ENCODE peak calls at places on chromosomes 7 and 10, in four cellular contexts. One of them, this sample, is unnamed.

GRCh38 chr10:72904806-72905205 is 11.3 kb downstream of the OIT3 start:
- DNase-seq in A549: no peak
- DNase-seq in HepG2: no peak
- DNase-seq in K562: no peak
- DNase-seq in this sample: peak

GRCh38 chr10:97913554-97913953 is 63.9 kb downstream of the GOLGA7B start:
- DNase-seq in A549: no peak
- DNase-seq in HepG2: no peak
- DNase-seq in K562: no peak
- DNase-seq in this sample: no peak

GRCh38 chr7:84200859-84201258 is 6.3 kb upstream of the SEMA3A start:
- DNase-seq in A549: no peak
- DNase-seq in HepG2: no peak
- DNase-seq in K562: no peak
- DNase-seq in this sample: no peak

GRCh38 chr10:71220689-71221540 is 8.5 kb downstream of the UNC5B start:
- DNase-seq in A549: no peak
- DNase-seq in HepG2: no peak
- DNase-seq in K562: no peak
- DNase-seq in this sample: no peak

GRCh38 chr7:104362756-104363155 is 34.4 kb downstream of the LHFPL3 start:
- DNase-seq in A549: no peak
- DNase-seq in HepG2: no peak
- DNase-seq in K562: no peak
- DNase-seq in this sample: no peak

GRCh38 chr7:131042269-131043160 is 285.2 kb upstream of the MKLN1 start:
- DNase-seq in A549: no peak
- DNase-seq in HepG2: no peak
- DNase-seq in K562: no peak
- DNase-seq in this sample: no peak

GRCh38 chr7:2386964-2387669 is 16.3 kb upstream of the CHST12 start:
- DNase-seq in A549: no peak
- DNase-seq in HepG2: no peak
- DNase-seq in K562: no peak
- DNase-seq in this sample: no peak

GRCh38 chr10:131706952-131707351 is 193.9 kb upstream of the PPP2R2D start:
- DNase-seq in A549: no peak
- DNase-seq in HepG2: no peak
- DNase-seq in K562: no peak
- DNase-seq in this sample: no peak

GRCh38 chr10:70584941-70585544 is 17.5 kb downstream of the PRF1 start:
- DNase-seq in A549: no peak
- DNase-seq in HepG2: peak
- DNase-seq in K562: peak
- DNase-seq in this sample: no peak

GRCh38 chr7:57199252-57199651 is 67.0 kb upstream of the ZNF479 start:
- DNase-seq in A549: no peak
- DNase-seq in HepG2: no peak
- DNase-seq in K562: no peak
- DNase-seq in this sample: no peak

GRCh38 chr7:108630002-108630401 is 60.3 kb downstream of the DNAJB9 start:
- DNase-seq in A549: no peak
- DNase-seq in HepG2: no peak
- DNase-seq in K562: no peak
- DNase-seq in this sample: no peak

GRCh38 chr10:13883843-13884444 is 297.2 kb downstream of the PRPF18 start:
- DNase-seq in A549: no peak
- DNase-seq in HepG2: no peak
- DNase-seq in K562: no peak
- DNase-seq in this sample: no peak

GRCh38 chr7:75536940-75537538 is 44.9 kb downstream of the SPDYE5 start:
- DNase-seq in A549: no peak
- DNase-seq in HepG2: no peak
- DNase-seq in K562: no peak
- DNase-seq in this sample: no peak

GRCh38 chr10:126227762-126228134 is 160.5 kb downstream of the ADAM12 start:
- DNase-seq in A549: no peak
- DNase-seq in HepG2: no peak
- DNase-seq in K562: no peak
- DNase-seq in this sample: no peak

GRCh38 chr7:24713039-24713793 is 44.0 kb downstream of the GSDME start:
- DNase-seq in A549: no peak
- DNase-seq in HepG2: no peak
- DNase-seq in K562: no peak
- DNase-seq in this sample: no peak

GRCh38 chr7:32020760-32021159 is 49.4 kb downstream of the PDE1C start:
- DNase-seq in A549: no peak
- DNase-seq in HepG2: no peak
- DNase-seq in K562: no peak
- DNase-seq in this sample: no peak

GRCh38 chr7:94183289-94183749 is 179.2 kb upstream of the BET1 start:
- DNase-seq in A549: peak
- DNase-seq in HepG2: peak
- DNase-seq in K562: no peak
- DNase-seq in this sample: no peak

GRCh38 chr7:101428093-101428866 is 65.6 kb downstream of the COL26A1 start:
- DNase-seq in A549: no peak
- DNase-seq in HepG2: no peak
- DNase-seq in K562: no peak
- DNase-seq in this sample: no peak

GRCh38 chr10:21161647-21162046 is 264.5 kb upstream of the NEBL start:
- DNase-seq in A549: no peak
- DNase-seq in HepG2: no peak
- DNase-seq in K562: no peak
- DNase-seq in this sample: no peak

GRCh38 chr10:12238821-12239220 is 42.8 kb downstream of the CDC123 start:
- DNase-seq in A549: no peak
- DNase-seq in HepG2: peak
- DNase-seq in K562: no peak
- DNase-seq in this sample: no peak

GRCh38 chr7:71558806-71559205 is 426.9 kb downstream of the GALNT17 start:
- DNase-seq in A549: no peak
- DNase-seq in HepG2: no peak
- DNase-seq in K562: no peak
- DNase-seq in this sample: no peak

GRCh38 chr10:51524041-51524440 is 175.4 kb downstream of the CSTF2T start:
- DNase-seq in A549: no peak
- DNase-seq in HepG2: no peak
- DNase-seq in K562: no peak
- DNase-seq in this sample: no peak

GRCh38 chr7:13921062-13921461 is 68.4 kb downstream of the ETV1 start:
- DNase-seq in A549: no peak
- DNase-seq in HepG2: no peak
- DNase-seq in K562: no peak
- DNase-seq in this sample: no peak

GRCh38 chr10:5559642-5560141 is 34.9 kb downstream of the CALML3 start:
- DNase-seq in A549: peak
- DNase-seq in HepG2: no peak
- DNase-seq in K562: no peak
- DNase-seq in this sample: no peak

GRCh38 chr10:22321831-22322662 is 1.1 kb downstream of the BMI1 start:
- DNase-seq in A549: peak
- DNase-seq in HepG2: no peak
- DNase-seq in K562: peak
- DNase-seq in this sample: no peak

GRCh38 chr10:76082232-76082631 is 650.8 kb downstream of the LRMDA start:
- DNase-seq in A549: no peak
- DNase-seq in HepG2: no peak
- DNase-seq in K562: no peak
- DNase-seq in this sample: no peak

GRCh38 chr10:122650331-122650730 is 49.3 kb downstream of the C10orf120 start:
- DNase-seq in A549: no peak
- DNase-seq in HepG2: no peak
- DNase-seq in K562: no peak
- DNase-seq in this sample: no peak

GRCh38 chr10:8633909-8634308 is 579.4 kb downstream of the GATA3 start:
- DNase-seq in A549: no peak
- DNase-seq in HepG2: no peak
- DNase-seq in K562: no peak
- DNase-seq in this sample: no peak

GRCh38 chr10:8628351-8628750 is 573.9 kb downstream of the GATA3 start:
- DNase-seq in A549: peak
- DNase-seq in HepG2: no peak
- DNase-seq in K562: no peak
- DNase-seq in this sample: no peak
- TF ChIP-seq ESRRA in A549: no peak
- TF ChIP-seq ESRRA in HepG2: no peak
- TF ChIP-seq ESRRA in K562: no peak
- TF ChIP-seq ESRRA in this sample: no peak

DNA sequence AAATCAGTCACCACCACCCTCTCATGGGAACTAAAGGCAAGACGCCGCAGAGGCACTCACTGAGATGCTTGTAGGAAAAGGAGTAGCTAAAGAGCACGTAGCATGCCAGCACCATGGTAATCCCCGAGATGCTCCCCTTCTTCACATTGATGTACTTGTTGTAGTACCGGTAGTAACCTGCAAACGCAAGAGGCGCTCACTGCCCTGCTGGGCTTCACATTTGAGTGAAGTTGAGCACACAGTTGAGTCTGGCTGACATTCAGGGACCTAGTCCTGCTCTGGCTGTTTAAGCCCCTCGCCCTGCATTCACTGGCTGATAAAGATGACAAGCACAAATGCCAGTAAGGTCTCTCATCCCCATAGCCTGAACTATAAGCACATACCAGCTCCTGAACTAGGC is 6.9 kb downstream of the ATP5MF start:
- DNase-seq in A549: no peak
- DNase-seq in HepG2: peak
- DNase-seq in K562: no peak
- DNase-seq in this sample: no peak
- TF ChIP-seq SMC3 in A549: no peak
- TF ChIP-seq SMC3 in HepG2: peak
- TF ChIP-seq SMC3 in K562: no peak
- TF ChIP-seq SMC3 in this sample: no peak

DNA sequence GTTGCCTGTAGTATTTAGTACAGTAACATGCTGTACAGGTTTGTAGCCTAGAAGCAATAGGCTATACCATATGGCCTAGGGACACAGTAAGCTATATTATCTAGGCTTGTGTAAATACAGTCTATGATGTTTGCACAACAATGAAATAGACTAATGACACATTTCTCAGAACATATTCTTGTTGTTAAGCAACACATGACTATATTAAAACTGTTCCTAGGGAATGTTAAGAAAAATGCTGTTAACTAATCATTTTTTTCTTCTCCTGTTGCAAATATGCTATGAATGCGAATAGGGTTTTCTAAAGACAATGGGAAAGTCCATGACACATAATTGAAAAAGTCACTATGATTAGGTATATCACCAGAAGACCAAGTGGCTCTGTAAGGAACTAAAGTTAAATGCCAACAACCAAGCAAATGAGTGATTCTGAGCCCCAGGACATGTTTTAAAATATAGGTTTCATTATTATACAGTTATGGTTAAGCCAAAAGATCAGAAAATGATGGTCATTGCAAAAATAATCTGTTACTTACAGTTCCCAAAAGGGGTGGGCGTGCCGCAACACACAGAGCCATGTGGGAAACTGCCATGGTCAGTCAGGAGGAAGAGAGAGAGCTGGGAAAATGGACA is 454.1 kb upstream of the SORCS1 start:
- DNase-seq in A549: no peak
- DNase-seq in HepG2: no peak
- DNase-seq in K562: no peak
- DNase-seq in this sample: no peak
- TF ChIP-seq ESRRA in A549: no peak
- TF ChIP-seq ESRRA in HepG2: no peak
- TF ChIP-seq ESRRA in K562: no peak
- TF ChIP-seq ESRRA in this sample: no peak

DNA sequence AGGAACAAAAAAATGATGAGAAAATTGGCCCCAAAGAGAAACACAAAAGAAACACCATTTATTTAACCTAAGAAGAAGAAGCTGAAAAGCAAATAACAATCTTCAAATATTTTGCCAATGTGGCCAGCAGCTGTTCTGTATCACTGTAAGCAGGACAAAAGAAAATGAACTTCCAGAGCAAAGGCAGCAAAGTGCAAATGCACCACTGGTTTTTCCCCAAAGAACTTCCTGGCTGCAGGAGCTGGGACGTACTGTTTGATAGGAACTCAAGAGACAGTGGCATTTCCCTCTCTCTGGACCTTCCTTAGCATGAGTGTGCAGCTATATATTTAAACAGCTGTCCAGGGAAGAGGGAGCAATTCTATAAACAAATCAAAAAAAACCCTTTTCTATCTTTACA is 60.4 kb downstream of the RNLS start:
- DNase-seq in A549: no peak
- DNase-seq in HepG2: no peak
- DNase-seq in K562: no peak
- DNase-seq in this sample: no peak
- TF ChIP-seq SMC3 in A549: no peak
- TF ChIP-seq SMC3 in HepG2: no peak
- TF ChIP-seq SMC3 in K562: no peak
- TF ChIP-seq SMC3 in this sample: no peak

This sample was measured in GM12878.